ENCODE peak calls at places on chromosome X, in six cellular contexts. One of them, this sample, is unnamed.

GRCh38 chrX:48972214-48973164 is 845 bp upstream of the KCND1 start:
- DNase-seq in central memory CD4-positive, alpha-beta T cell: no peak
- DNase-seq in NCI-H748 treated with DMSO at 0.1 percent for 48 hours: peak; percentile 27
- DNase-seq in mesendoderm: peak; percentile 74
- DNase-seq in kidney tubule cell: peak; percentile 51
- DNase-seq in neural crest cell: peak; percentile 15
- DNase-seq in this sample: no peak

GRCh38 chrX:122591546-122591945 is 592.5 kb upstream of the GRIA3 start:
- DNase-seq in central memory CD4-positive, alpha-beta T cell: no peak
- DNase-seq in NCI-H748 treated with DMSO at 0.1 percent for 48 hours: no peak
- DNase-seq in mesendoderm: peak; percentile 65
- DNase-seq in kidney tubule cell: no peak
- DNase-seq in neural crest cell: no peak
- DNase-seq in this sample: no peak

GRCh38 chrX:43559643-43560042 is 96.5 kb upstream of the MAOA start:
- DNase-seq in central memory CD4-positive, alpha-beta T cell: no peak
- DNase-seq in NCI-H748 treated with DMSO at 0.1 percent for 48 hours: peak; percentile 20
- DNase-seq in mesendoderm: peak; percentile 85
- DNase-seq in kidney tubule cell: peak; percentile 49
- DNase-seq in neural crest cell: peak; percentile 26
- DNase-seq in this sample: peak; percentile 30

GRCh38 chrX:29318051-29318450 is 730.8 kb downstream of the IL1RAPL1 start:
- DNase-seq in central memory CD4-positive, alpha-beta T cell: no peak
- DNase-seq in NCI-H748 treated with DMSO at 0.1 percent for 48 hours: no peak
- DNase-seq in mesendoderm: no peak
- DNase-seq in kidney tubule cell: no peak
- DNase-seq in neural crest cell: no peak
- DNase-seq in this sample: no peak

GRCh38 chrX:102684772-102685520 is 27.3 kb upstream of the GPRASP2 start:
- DNase-seq in central memory CD4-positive, alpha-beta T cell: no peak
- DNase-seq in NCI-H748 treated with DMSO at 0.1 percent for 48 hours: no peak
- DNase-seq in mesendoderm: no peak
- DNase-seq in kidney tubule cell: no peak
- DNase-seq in neural crest cell: no peak
- DNase-seq in this sample: no peak

GRCh38 chrX:154489182-154489581 is 1.2 kb downstream of the SLC10A3 start:
- DNase-seq in central memory CD4-positive, alpha-beta T cell: no peak
- DNase-seq in NCI-H748 treated with DMSO at 0.1 percent for 48 hours: no peak
- DNase-seq in mesendoderm: no peak
- DNase-seq in kidney tubule cell: no peak
- DNase-seq in neural crest cell: no peak
- DNase-seq in this sample: no peak

GRCh38 chrX:29043751-29044150 is 456.5 kb downstream of the IL1RAPL1 start:
- DNase-seq in central memory CD4-positive, alpha-beta T cell: no peak
- DNase-seq in NCI-H748 treated with DMSO at 0.1 percent for 48 hours: no peak
- DNase-seq in mesendoderm: no peak
- DNase-seq in kidney tubule cell: no peak
- DNase-seq in neural crest cell: no peak
- DNase-seq in this sample: no peak

GRCh38 chrX:131226591-131226990 is 62.5 kb downstream of the IGSF1 start:
- DNase-seq in central memory CD4-positive, alpha-beta T cell: no peak
- DNase-seq in NCI-H748 treated with DMSO at 0.1 percent for 48 hours: no peak
- DNase-seq in mesendoderm: no peak
- DNase-seq in kidney tubule cell: no peak
- DNase-seq in neural crest cell: no peak
- DNase-seq in this sample: no peak

GRCh38 chrX:153876112-153876491 is 9.9 kb downstream of the L1CAM start:
- DNase-seq in central memory CD4-positive, alpha-beta T cell: no peak
- DNase-seq in NCI-H748 treated with DMSO at 0.1 percent for 48 hours: peak; percentile 8
- DNase-seq in mesendoderm: no peak
- DNase-seq in kidney tubule cell: no peak
- DNase-seq in neural crest cell: no peak
- DNase-seq in this sample: no peak

GRCh38 chrX:39787999-39788398 is 309.8 kb downstream of the BCOR start:
- DNase-seq in central memory CD4-positive, alpha-beta T cell: no peak
- DNase-seq in NCI-H748 treated with DMSO at 0.1 percent for 48 hours: no peak
- DNase-seq in mesendoderm: no peak
- DNase-seq in kidney tubule cell: no peak
- DNase-seq in neural crest cell: no peak
- DNase-seq in this sample: no peak

GRCh38 chrX:49884290-49884862 is 5.1 kb downstream of the USP27X start:
- DNase-seq in central memory CD4-positive, alpha-beta T cell: peak; percentile 24
- DNase-seq in NCI-H748 treated with DMSO at 0.1 percent for 48 hours: peak; percentile 31
- DNase-seq in mesendoderm: peak; percentile 87
- DNase-seq in kidney tubule cell: peak; percentile 66
- DNase-seq in neural crest cell: peak; percentile 59
- DNase-seq in this sample: peak; percentile 35

GRCh38 chrX:16822723-16823122 is 36.5 kb downstream of the TXLNG start:
- DNase-seq in central memory CD4-positive, alpha-beta T cell: no peak
- DNase-seq in NCI-H748 treated with DMSO at 0.1 percent for 48 hours: no peak
- DNase-seq in mesendoderm: no peak
- DNase-seq in kidney tubule cell: peak; percentile 71
- DNase-seq in neural crest cell: no peak
- DNase-seq in this sample: peak; percentile 83

GRCh38 chrX:153573999-153574398 is 24.9 kb downstream of the CCNQ start:
- DNase-seq in central memory CD4-positive, alpha-beta T cell: no peak
- DNase-seq in NCI-H748 treated with DMSO at 0.1 percent for 48 hours: no peak
- DNase-seq in mesendoderm: peak; percentile 49
- DNase-seq in kidney tubule cell: no peak
- DNase-seq in neural crest cell: no peak
- DNase-seq in this sample: no peak

GRCh38 chrX:129116651-129117050 is 406.6 kb downstream of the SMARCA1 start:
- DNase-seq in central memory CD4-positive, alpha-beta T cell: no peak
- DNase-seq in NCI-H748 treated with DMSO at 0.1 percent for 48 hours: peak; percentile 16
- DNase-seq in mesendoderm: no peak
- DNase-seq in kidney tubule cell: no peak
- DNase-seq in neural crest cell: no peak
- DNase-seq in this sample: no peak

This sample was measured in mammary epithelial cell.